ENCODE peak calls at places on chromosomes 4 and X, in seven cellular contexts. One of them, this sample, is unnamed.

GRCh38 chr4:124483043-124483906 is 229.3 kb downstream of the ANKRD50 start:
- DNase-seq in stomach: no peak
- DNase-seq in H9: peak; percentile 45
- DNase-seq in endodermal cell: peak; percentile 85
- DNase-seq in CD4-positive, alpha-beta memory T cell: no peak
- DNase-seq in substantia nigra: no peak
- DNase-seq in lung: no peak
- DNase-seq in this sample: peak; percentile 26

GRCh38 chr4:99642725-99643489 is 14.7 kb downstream of the C4orf54 start:
- DNase-seq in stomach: no peak
- DNase-seq in H9: no peak
- DNase-seq in endodermal cell: peak; percentile 44
- DNase-seq in CD4-positive, alpha-beta memory T cell: no peak
- DNase-seq in substantia nigra: peak; percentile 40
- DNase-seq in lung: no peak
- DNase-seq in this sample: no peak

GRCh38 chr4:121685257-121685656 is 11.5 kb downstream of the ANXA5 start:
- DNase-seq in stomach: no peak
- DNase-seq in H9: no peak
- DNase-seq in endodermal cell: no peak
- DNase-seq in CD4-positive, alpha-beta memory T cell: no peak
- DNase-seq in substantia nigra: no peak
- DNase-seq in lung: no peak
- DNase-seq in this sample: no peak

GRCh38 chr4:74805601-74806000 is 11.3 kb upstream of the BTC start:
- DNase-seq in stomach: no peak
- DNase-seq in H9: no peak
- DNase-seq in endodermal cell: no peak
- DNase-seq in CD4-positive, alpha-beta memory T cell: no peak
- DNase-seq in substantia nigra: no peak
- DNase-seq in lung: no peak
- DNase-seq in this sample: peak; percentile 55

GRCh38 chr4:28772066-28772465 is 1911.4 kb downstream of the STIM2 start:
- DNase-seq in stomach: no peak
- DNase-seq in H9: no peak
- DNase-seq in endodermal cell: no peak
- DNase-seq in CD4-positive, alpha-beta memory T cell: no peak
- DNase-seq in substantia nigra: no peak
- DNase-seq in lung: no peak
- DNase-seq in this sample: no peak

GRCh38 chr4:24560770-24561415 is 23.5 kb downstream of the DHX15 start:
- DNase-seq in stomach: no peak
- DNase-seq in H9: no peak
- DNase-seq in endodermal cell: no peak
- DNase-seq in CD4-positive, alpha-beta memory T cell: no peak
- DNase-seq in substantia nigra: no peak
- DNase-seq in lung: no peak
- DNase-seq in this sample: no peak

GRCh38 chrX:44291468-44292116 is 51.9 kb downstream of the EFHC2 start:
- DNase-seq in stomach: no peak
- DNase-seq in H9: no peak
- DNase-seq in endodermal cell: no peak
- DNase-seq in CD4-positive, alpha-beta memory T cell: no peak
- DNase-seq in substantia nigra: no peak
- DNase-seq in lung: no peak
- DNase-seq in this sample: no peak

GRCh38 chr4:6938237-6938636 is 28.6 kb downstream of the TBC1D14 start:
- DNase-seq in stomach: no peak
- DNase-seq in H9: no peak
- DNase-seq in endodermal cell: no peak
- DNase-seq in CD4-positive, alpha-beta memory T cell: no peak
- DNase-seq in substantia nigra: no peak
- DNase-seq in lung: no peak
- DNase-seq in this sample: peak; percentile 29

GRCh38 chrX:81120936-81121351 is 80.8 kb downstream of the HMGN5 start:
- DNase-seq in stomach: peak; percentile 34
- DNase-seq in H9: peak; percentile 41
- DNase-seq in endodermal cell: peak; percentile 74
- DNase-seq in CD4-positive, alpha-beta memory T cell: peak; percentile 43
- DNase-seq in substantia nigra: peak; percentile 28
- DNase-seq in lung: peak; percentile 37
- DNase-seq in this sample: peak; percentile 38

DNA sequence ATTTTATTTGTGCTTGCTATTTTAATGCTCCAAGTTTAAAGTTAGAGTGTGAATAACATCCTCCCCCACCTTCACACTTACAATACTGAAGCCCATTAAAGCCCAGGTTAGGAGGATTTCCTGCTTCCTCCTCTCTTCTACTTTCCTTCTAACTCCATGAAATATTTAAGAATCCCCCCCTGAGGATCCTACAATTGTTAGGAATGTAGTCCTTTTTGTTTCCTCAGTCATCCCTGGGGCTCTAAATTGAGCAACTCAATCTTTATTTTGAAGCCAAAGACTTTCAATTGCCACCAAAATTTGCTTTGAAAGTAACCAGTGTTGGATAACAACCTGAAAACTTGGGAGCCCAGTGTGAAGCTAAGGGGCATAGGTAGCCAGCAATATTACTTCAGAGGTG is 276.9 kb downstream of the FAM47A start:
- DNase-seq in stomach: no peak
- DNase-seq in H9: no peak
- DNase-seq in endodermal cell: no peak
- DNase-seq in CD4-positive, alpha-beta memory T cell: no peak
- DNase-seq in substantia nigra: no peak
- DNase-seq in lung: no peak
- DNase-seq in this sample: no peak
- H3K27ac ChIP-seq in stomach: no peak overlapping the region
- H3K27ac ChIP-seq in H9: no peak overlapping the region
- H3K27ac ChIP-seq in endodermal cell: no peak overlapping the region
- H3K27ac ChIP-seq in CD4-positive, alpha-beta memory T cell: no peak overlapping the region
- H3K27ac ChIP-seq in substantia nigra: no peak overlapping the region
- H3K27ac ChIP-seq in lung: no peak overlapping the region
- H3K27ac ChIP-seq in this sample: no peak overlapping the region

GRCh38 chrX:37871626-37872302 is 24.4 kb upstream of the DYNLT3 start:
- DNase-seq in stomach: peak; percentile 29
- DNase-seq in H9: no peak
- DNase-seq in endodermal cell: no peak
- DNase-seq in CD4-positive, alpha-beta memory T cell: no peak
- DNase-seq in substantia nigra: no peak
- DNase-seq in lung: no peak
- DNase-seq in this sample: peak; percentile 17

GRCh38 chrX:37873220-37873619 is 25.8 kb upstream of the DYNLT3 start:
- DNase-seq in stomach: no peak
- DNase-seq in H9: no peak
- DNase-seq in endodermal cell: no peak
- DNase-seq in CD4-positive, alpha-beta memory T cell: no peak
- DNase-seq in substantia nigra: no peak
- DNase-seq in lung: no peak
- DNase-seq in this sample: no peak

GRCh38 chrX:37867509-37868153 is 20.3 kb upstream of the DYNLT3 start:
- DNase-seq in stomach: no peak
- DNase-seq in H9: no peak
- DNase-seq in endodermal cell: no peak
- DNase-seq in CD4-positive, alpha-beta memory T cell: no peak
- DNase-seq in substantia nigra: no peak
- DNase-seq in lung: no peak
- DNase-seq in this sample: no peak

GRCh38 chrX:37876716-37877115 is 29.3 kb upstream of the DYNLT3 start:
- DNase-seq in stomach: no peak
- DNase-seq in H9: no peak
- DNase-seq in endodermal cell: no peak
- DNase-seq in CD4-positive, alpha-beta memory T cell: no peak
- DNase-seq in substantia nigra: no peak
- DNase-seq in lung: no peak
- DNase-seq in this sample: no peak

DNA sequence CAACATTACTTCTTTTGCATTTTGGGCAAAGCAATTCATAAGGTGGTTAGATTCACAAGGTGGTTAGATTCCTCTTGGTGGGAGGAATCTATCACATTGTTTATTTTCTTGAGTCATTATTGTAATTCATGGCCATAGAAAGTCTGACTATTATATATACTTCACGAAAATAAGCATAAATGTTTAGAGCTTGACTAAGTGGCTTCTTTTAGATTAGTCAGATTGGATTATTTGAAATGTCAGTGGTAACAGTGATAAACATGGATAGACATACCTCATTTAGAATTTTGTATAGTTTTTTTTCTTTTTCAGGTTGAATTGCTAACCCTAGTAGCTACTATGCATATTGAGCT is 24.9 kb upstream of the DYNLT3 start:
- DNase-seq in stomach: no peak
- DNase-seq in H9: no peak
- DNase-seq in endodermal cell: no peak
- DNase-seq in CD4-positive, alpha-beta memory T cell: no peak
- DNase-seq in substantia nigra: no peak
- DNase-seq in lung: no peak
- DNase-seq in this sample: no peak
- H3K27ac ChIP-seq in stomach: no peak overlapping the region
- H3K27ac ChIP-seq in H9: no peak overlapping the region
- H3K27ac ChIP-seq in endodermal cell: no peak overlapping the region
- H3K27ac ChIP-seq in CD4-positive, alpha-beta memory T cell: no peak overlapping the region
- H3K27ac ChIP-seq in substantia nigra: no peak overlapping the region
- H3K27ac ChIP-seq in lung: no peak overlapping the region
- H3K27ac ChIP-seq in this sample: peak overlapping the region; percentile 26

GRCh38 chr4:76060506-76060905 is 14.0 kb upstream of the ART3 start:
- DNase-seq in stomach: no peak
- DNase-seq in H9: no peak
- DNase-seq in endodermal cell: no peak
- DNase-seq in CD4-positive, alpha-beta memory T cell: no peak
- DNase-seq in substantia nigra: no peak
- DNase-seq in lung: no peak
- DNase-seq in this sample: no peak
- H3K27ac ChIP-seq in stomach: no peak overlapping the region
- H3K27ac ChIP-seq in H9: no peak overlapping the region
- H3K27ac ChIP-seq in endodermal cell: no peak overlapping the region
- H3K27ac ChIP-seq in CD4-positive, alpha-beta memory T cell: no peak overlapping the region
- H3K27ac ChIP-seq in substantia nigra: no peak overlapping the region
- H3K27ac ChIP-seq in lung: no peak overlapping the region
- H3K27ac ChIP-seq in this sample: no peak overlapping the region

DNA sequence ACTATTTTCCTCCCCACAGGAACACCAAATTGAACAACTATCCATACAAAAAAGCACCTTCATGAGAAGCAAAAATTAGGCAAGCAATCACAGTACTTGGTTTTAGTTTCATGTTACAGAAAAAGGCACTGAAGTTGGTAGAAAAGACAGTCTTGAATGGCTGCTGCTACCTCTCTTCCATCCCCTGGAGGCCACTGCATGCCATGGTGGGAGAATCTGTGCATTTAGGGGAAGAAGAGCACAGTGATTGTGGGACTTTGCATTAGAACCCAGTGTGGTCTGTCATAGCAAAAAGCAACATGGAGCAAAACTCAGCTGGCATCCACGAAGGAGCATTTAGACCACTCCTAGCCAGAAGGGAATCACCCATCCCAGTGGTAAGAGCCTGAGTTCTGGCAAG is 941.9 kb downstream of the PCDH18 start:
- DNase-seq in stomach: no peak
- DNase-seq in H9: no peak
- DNase-seq in endodermal cell: no peak
- DNase-seq in CD4-positive, alpha-beta memory T cell: no peak
- DNase-seq in substantia nigra: no peak
- DNase-seq in lung: no peak
- DNase-seq in this sample: no peak
- H3K27ac ChIP-seq in stomach: no peak overlapping the region
- H3K27ac ChIP-seq in H9: no peak overlapping the region
- H3K27ac ChIP-seq in endodermal cell: no peak overlapping the region
- H3K27ac ChIP-seq in CD4-positive, alpha-beta memory T cell: no peak overlapping the region
- H3K27ac ChIP-seq in substantia nigra: no peak overlapping the region
- H3K27ac ChIP-seq in lung: no peak overlapping the region
- H3K27ac ChIP-seq in this sample: no peak overlapping the region

GRCh38 chrX:142998447-142999208 is 27.1 kb upstream of the SPANXN4 start:
- DNase-seq in stomach: no peak
- DNase-seq in H9: no peak
- DNase-seq in endodermal cell: no peak
- DNase-seq in CD4-positive, alpha-beta memory T cell: no peak
- DNase-seq in substantia nigra: no peak
- DNase-seq in lung: no peak
- DNase-seq in this sample: no peak
- H3K27ac ChIP-seq in stomach: no peak overlapping the region
- H3K27ac ChIP-seq in H9: no peak overlapping the region
- H3K27ac ChIP-seq in endodermal cell: no peak overlapping the region
- H3K27ac ChIP-seq in CD4-positive, alpha-beta memory T cell: no peak overlapping the region
- H3K27ac ChIP-seq in substantia nigra: no peak overlapping the region
- H3K27ac ChIP-seq in lung: no peak overlapping the region
- H3K27ac ChIP-seq in this sample: no peak overlapping the region